ENCODE peak calls at places on chromosomes 3 and 15, in five cellular contexts. G, T, U, I and L are unnamed samples.

GRCh38 chr3:197456271-197457091 is 99.3 kb downstream of the BDH1 start:
- DNase-seq in G (peak; percentile 70), T (peak; percentile 54), U (peak; percentile 54), I (no peak), L (no peak)

GRCh38 chr15:55764398-55764797 is 21.4 kb upstream of the PRTG start:
- DNase-seq in G (no peak), T (no peak), U (no peak), I (no peak), L (no peak)

GRCh38 chr3:129597792-129598381 is 8.6 kb downstream of the PLXND1 start:
- DNase-seq in G (peak; percentile 77), T (no peak), U (no peak), I (no peak), L (no peak)

GRCh38 chr3:48899298-48899697 is 616 bp upstream of the SLC25A20 start:
- DNase-seq in G (no peak), T (no peak), U (peak; percentile 8), I (no peak), L (no peak)

GRCh38 chr3:122635789-122636188 is 44.9 kb upstream of the PARP14 start:
- DNase-seq in G (no peak), T (peak; percentile 3), U (no peak), I (no peak), L (no peak)

GRCh38 chr3:148006508-148006907 is 597.3 kb downstream of the ZIC1 start:
- DNase-seq in G (no peak), T (no peak), U (no peak), I (no peak), L (no peak)

GRCh38 chr15:43330780-43331086 is 360 bp upstream of the LCMT2 start:
- DNase-seq in G (no peak), T (no peak), U (no peak), I (no peak), L (no peak)

GRCh38 chr3:10351013-10351735 is 30.3 kb upstream of the SEC13 start:
- DNase-seq in G (no peak), T (no peak), U (peak; percentile 58), I (no peak), L (peak; percentile 63)

GRCh38 chr15:71747128-71748083 is 62.9 kb upstream of the NR2E3 start:
- DNase-seq in G (no peak), T (peak; percentile 90), U (no peak), I (no peak), L (no peak)

GRCh38 chr3:163919154-163919553 is 1159.1 kb downstream of the SI start:
- DNase-seq in G (no peak), T (no peak), U (no peak), I (no peak), L (no peak)

GRCh38 chr15:40879609-40880008 is 5.6 kb upstream of the RHOV start:
- DNase-seq in G (no peak), T (no peak), U (peak; percentile 55), I (no peak), L (no peak)

GRCh38 chr3:125589743-125590142 is 5.6 kb downstream of the OSBPL11 start:
- DNase-seq in G (no peak), T (no peak), U (no peak), I (no peak), L (no peak)

GRCh38 chr3:33030802-33031201 is 66.1 kb downstream of the GLB1 start:
- DNase-seq in G (peak; percentile 11), T (no peak), U (peak; percentile 29), I (no peak), L (no peak)

GRCh38 chr3:53045107-53045783 is 628 bp downstream of the SFMBT1 start:
- DNase-seq in G (no peak), T (no peak), U (peak; percentile 68), I (no peak), L (peak; percentile 92)

GRCh38 chr3:53044371-53045106 is 1.3 kb downstream of the SFMBT1 start:
- DNase-seq in G (no peak), T (no peak), U (peak; percentile 38), I (no peak), L (peak; percentile 52)

GRCh38 chr3:53043738-53044137 is 2.1 kb downstream of the SFMBT1 start:
- DNase-seq in G (no peak), T (no peak), U (no peak), I (no peak), L (no peak)

GRCh38 chr3:53045784-53046170 is at the start of gene SFMBT1:
- DNase-seq in G (no peak), T (no peak), U (peak; percentile 76), I (no peak), L (peak; percentile 96)

DNA sequence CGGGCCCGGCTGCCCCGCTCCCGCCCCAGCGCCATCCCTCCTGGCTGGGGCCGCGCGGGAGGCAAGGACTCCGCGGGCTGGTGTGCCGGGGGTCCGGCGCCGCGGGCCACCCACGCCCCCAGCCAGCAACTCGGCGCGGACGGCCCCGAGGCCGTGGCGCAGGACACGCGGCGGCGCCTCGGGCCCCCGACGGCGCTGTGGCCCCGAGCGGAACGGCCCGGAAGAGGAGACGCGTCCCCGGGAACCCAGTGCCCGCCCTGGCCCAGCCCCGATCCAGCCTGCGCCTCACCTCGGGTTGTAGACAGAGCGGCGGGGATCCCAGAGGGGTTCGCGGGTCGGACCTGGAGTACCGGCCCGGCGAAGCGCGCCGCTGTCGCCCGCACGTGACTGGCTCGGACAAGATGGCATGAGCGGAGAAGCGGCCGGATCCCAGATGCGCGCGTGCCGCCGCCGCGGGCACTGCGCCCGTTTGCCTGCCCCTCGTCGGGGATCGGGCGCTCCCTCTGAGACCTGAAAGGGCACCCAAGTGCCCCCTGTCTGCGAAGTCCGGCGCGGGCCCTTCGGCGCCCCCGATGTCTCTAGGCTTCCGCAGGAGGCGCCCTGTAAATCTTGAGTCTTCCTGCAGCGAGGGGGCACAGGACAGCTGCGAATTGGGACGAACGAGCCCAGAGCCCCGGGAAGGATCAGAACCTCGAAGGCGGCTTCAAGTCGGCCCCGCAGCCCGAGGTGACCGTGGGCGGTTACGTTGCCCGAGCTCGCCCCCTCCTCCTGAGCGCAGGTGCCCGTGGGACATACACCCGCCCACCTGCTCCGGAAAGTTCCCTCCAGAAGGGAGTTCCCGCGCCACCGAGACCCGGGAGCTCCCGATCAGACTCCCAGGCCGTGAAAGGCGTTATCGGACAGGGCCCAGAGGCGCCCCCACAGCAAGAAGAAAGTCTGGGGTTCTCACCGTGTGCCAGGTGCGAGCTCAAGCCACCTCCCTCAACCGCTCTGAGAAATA is 598 bp upstream of the SFMBT1 start:
- DNase-seq in G (peak; percentile 77), T (no peak), U (peak; percentile 14), I (no peak), L (peak; percentile 87)
- TF ChIP-seq YY1 in G (no peak), T (no peak), U (no peak), I (peak; percentile 26), L (no peak)

GRCh38 chr15:82569834-82570233 is 29.6 kb upstream of the RPS17 start:
- DNase-seq in G (no peak), T (no peak), U (no peak), I (no peak), L (no peak)

GRCh38 chr15:82568986-82569385 is 28.7 kb upstream of the RPS17 start:
- DNase-seq in G (no peak), T (no peak), U (no peak), I (no peak), L (no peak)

GRCh38 chr15:82571722-82572222 is 31.5 kb upstream of the RPS17 start:
- DNase-seq in G (peak; percentile 68), T (no peak), U (peak; percentile 34), I (no peak), L (peak; percentile 80)

GRCh38 chr15:82572311-82572710 is 32.1 kb upstream of the RPS17 start:
- DNase-seq in G (no peak), T (no peak), U (no peak), I (no peak), L (peak; percentile 21)

DNA sequence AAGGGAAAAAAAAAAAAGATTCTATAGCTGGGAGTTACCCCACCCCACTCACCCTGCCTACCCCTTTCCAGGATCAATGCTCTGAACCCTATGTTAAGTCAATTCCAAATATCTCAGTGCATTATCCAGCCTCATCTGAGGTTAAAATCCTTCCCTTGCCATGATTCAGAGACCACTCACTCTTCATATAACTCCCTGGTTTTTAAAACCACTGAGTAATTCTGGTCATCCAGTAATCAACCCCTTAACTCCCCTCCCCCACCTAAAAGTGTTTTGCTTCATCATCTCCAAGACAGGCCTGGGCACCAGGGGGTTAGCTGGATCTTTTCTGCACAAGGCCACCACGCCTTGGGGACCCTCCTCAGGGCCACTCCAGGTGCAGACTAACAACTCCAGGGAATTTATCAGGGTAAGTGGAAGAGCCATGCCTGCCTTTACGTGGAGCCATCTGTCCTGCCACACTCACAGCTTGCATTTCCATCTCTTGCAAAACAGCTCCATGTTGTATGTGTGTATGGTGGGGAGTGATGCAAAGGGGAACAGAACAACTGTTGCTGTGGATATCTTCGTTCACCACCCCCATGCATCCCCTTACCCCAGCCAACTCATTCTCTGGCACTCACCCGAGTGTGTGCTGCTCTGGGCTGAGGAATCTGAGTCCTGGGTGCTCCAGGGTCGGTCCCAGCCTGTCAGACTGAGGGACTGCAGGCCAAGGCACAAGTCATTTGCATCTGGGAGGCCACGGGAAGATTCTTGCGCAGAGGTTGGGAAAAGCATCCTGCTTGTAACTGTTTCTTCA is 30.7 kb upstream of the RPS17 start:
- DNase-seq in G (no peak), T (no peak), U (no peak), I (no peak), L (peak; percentile 42)
- TF ChIP-seq YY1 in G (no peak), T (no peak), U (no peak), I (no peak), L (no peak)

GRCh38 chr15:31268911-31269784 is 57.5 kb upstream of the KLF13 start:
- DNase-seq in G (no peak), T (no peak), U (no peak), I (no peak), L (no peak)
- TF ChIP-seq YY1 in G (no peak), T (no peak), U (no peak), I (no peak), L (no peak)

DNA sequence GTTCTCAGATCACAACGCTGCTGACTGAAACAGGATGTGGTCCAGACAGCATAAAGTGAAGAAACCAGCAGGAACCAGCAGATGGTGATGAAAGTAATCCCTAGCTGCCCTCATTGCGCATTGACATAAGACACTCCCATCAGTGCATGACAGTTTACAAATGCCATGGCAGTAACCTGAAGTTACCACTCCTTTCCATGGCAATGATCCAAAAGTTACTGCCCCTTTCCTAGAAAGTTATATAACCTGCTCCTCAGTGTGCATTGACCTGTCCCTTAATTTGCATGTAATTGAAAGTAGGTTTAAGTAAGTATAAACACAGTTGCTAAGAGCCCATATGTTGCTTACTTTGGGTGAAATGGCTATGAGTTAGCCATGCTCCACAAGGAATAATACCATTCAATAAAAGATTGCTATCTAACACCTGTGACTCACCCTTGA is 149.1 kb upstream of the CD96 start:
- DNase-seq in G (no peak), T (peak; percentile 12), U (no peak), I (no peak), L (no peak)
- TF ChIP-seq YY1 in G (no peak), T (no peak), U (no peak), I (no peak), L (no peak)

GRCh38 chr15:84752700-84753099 is 4.3 kb downstream of the ZNF592 start:
- DNase-seq in G (no peak), T (no peak), U (no peak), I (no peak), L (no peak)

GRCh38 chr15:84752195-84752594 is 3.8 kb downstream of the ZNF592 start:
- DNase-seq in G (no peak), T (no peak), U (no peak), I (no peak), L (no peak)

GRCh38 chr15:84748274-84749110 is at the start of gene ZNF592:
- DNase-seq in G (peak; percentile 30), T (no peak), U (peak; percentile 82), I (no peak), L (peak; percentile 92)

GRCh38 chr15:84749111-84749991 is 959 bp downstream of the ZNF592 start:
- DNase-seq in G (no peak), T (no peak), U (peak; percentile 64), I (no peak), L (peak; percentile 78)

GRCh38 chr15:84750583-84751092 is 2.2 kb downstream of the ZNF592 start:
- DNase-seq in G (no peak), T (no peak), U (peak; percentile 74), I (no peak), L (no peak)
- TF ChIP-seq YY1 in G (no peak), T (no peak), U (no peak), I (peak; percentile 47), L (no peak)